ENCODE peak calls at places on chromosomes 4 and X, in ten cellular contexts. One of them, this sample, is unnamed.

GRCh38 chr4:112141366-112142138 is 3.7 kb upstream of the FAM241A start:
- DNase-seq in lower leg skin: no peak
- DNase-seq in MM.1S: no peak
- DNase-seq in choroid plexus epithelial cell: no peak
- DNase-seq in fibroblast of pulmonary artery: peak
- DNase-seq in HCT116: no peak
- DNase-seq in thoracic aorta: no peak
- DNase-seq in OCI-LY7: no peak
- DNase-seq in bronchial epithelial cell: no peak
- DNase-seq in heart left ventricle: no peak
- DNase-seq in this sample: no peak

GRCh38 chr4:88008133-88008621 is 742 bp downstream of the PKD2 start:
- DNase-seq in heart left ventricle: peak
- DNase-seq in thoracic aorta: no peak
- DNase-seq in fibroblast of pulmonary artery: peak
- DNase-seq in HCT116: no peak
- DNase-seq in OCI-LY7: peak
- DNase-seq in choroid plexus epithelial cell: peak
- DNase-seq in bronchial epithelial cell: no peak
- DNase-seq in lower leg skin: no peak
- DNase-seq in MM.1S: peak
- DNase-seq in this sample: peak

GRCh38 chr4:100075486-100076270 is 114.6 kb downstream of the DDIT4L start:
- DNase-seq in fibroblast of pulmonary artery: no peak
- DNase-seq in bronchial epithelial cell: no peak
- DNase-seq in heart left ventricle: no peak
- DNase-seq in HCT116: no peak
- DNase-seq in OCI-LY7: no peak
- DNase-seq in lower leg skin: peak
- DNase-seq in MM.1S: no peak
- DNase-seq in thoracic aorta: no peak
- DNase-seq in choroid plexus epithelial cell: no peak
- DNase-seq in this sample: no peak

GRCh38 chrX:101803451-101803850 is 128.4 kb downstream of the ZMAT1 start:
- DNase-seq in choroid plexus epithelial cell: peak
- DNase-seq in HCT116: no peak
- DNase-seq in heart left ventricle: no peak
- DNase-seq in OCI-LY7: no peak
- DNase-seq in MM.1S: peak
- DNase-seq in bronchial epithelial cell: peak
- DNase-seq in thoracic aorta: no peak
- DNase-seq in fibroblast of pulmonary artery: peak
- DNase-seq in lower leg skin: no peak
- DNase-seq in this sample: no peak

GRCh38 chrX:31099536-31100090 is 27.8 kb upstream of the FTHL17 start:
- DNase-seq in MM.1S: no peak
- DNase-seq in HCT116: no peak
- DNase-seq in heart left ventricle: no peak
- DNase-seq in fibroblast of pulmonary artery: peak
- DNase-seq in lower leg skin: no peak
- DNase-seq in bronchial epithelial cell: peak
- DNase-seq in choroid plexus epithelial cell: no peak
- DNase-seq in thoracic aorta: no peak
- DNase-seq in OCI-LY7: no peak
- DNase-seq in this sample: peak

GRCh38 chrX:38864165-38864564 is 62.9 kb downstream of the MID1IP1 start:
- DNase-seq in bronchial epithelial cell: no peak
- DNase-seq in heart left ventricle: no peak
- DNase-seq in thoracic aorta: no peak
- DNase-seq in lower leg skin: no peak
- DNase-seq in choroid plexus epithelial cell: peak
- DNase-seq in MM.1S: no peak
- DNase-seq in OCI-LY7: no peak
- DNase-seq in fibroblast of pulmonary artery: peak
- DNase-seq in HCT116: no peak
- DNase-seq in this sample: no peak

GRCh38 chrX:67500617-67501016 is 43.2 kb upstream of the AR start:
- DNase-seq in MM.1S: no peak
- DNase-seq in choroid plexus epithelial cell: no peak
- DNase-seq in heart left ventricle: no peak
- DNase-seq in OCI-LY7: no peak
- DNase-seq in HCT116: no peak
- DNase-seq in thoracic aorta: no peak
- DNase-seq in bronchial epithelial cell: no peak
- DNase-seq in fibroblast of pulmonary artery: no peak
- DNase-seq in lower leg skin: no peak
- DNase-seq in this sample: no peak

GRCh38 chr4:53490965-53491622 is 100.2 kb downstream of the LNX1 start:
- DNase-seq in choroid plexus epithelial cell: peak
- DNase-seq in bronchial epithelial cell: peak
- DNase-seq in MM.1S: peak
- DNase-seq in lower leg skin: peak
- DNase-seq in thoracic aorta: no peak
- DNase-seq in heart left ventricle: peak
- DNase-seq in HCT116: peak
- DNase-seq in OCI-LY7: peak
- DNase-seq in fibroblast of pulmonary artery: peak
- DNase-seq in this sample: peak

GRCh38 chrX:74104356-74105065 is 199.5 kb upstream of the ZCCHC13 start:
- DNase-seq in thoracic aorta: no peak
- DNase-seq in choroid plexus epithelial cell: peak
- DNase-seq in heart left ventricle: no peak
- DNase-seq in HCT116: peak
- DNase-seq in MM.1S: no peak
- DNase-seq in fibroblast of pulmonary artery: no peak
- DNase-seq in OCI-LY7: no peak
- DNase-seq in lower leg skin: no peak
- DNase-seq in bronchial epithelial cell: peak
- DNase-seq in this sample: no peak

GRCh38 chrX:136711147-136711546 is 63.2 kb downstream of the CD40LG start:
- DNase-seq in OCI-LY7: peak
- DNase-seq in HCT116: no peak
- DNase-seq in fibroblast of pulmonary artery: peak
- DNase-seq in thoracic aorta: no peak
- DNase-seq in bronchial epithelial cell: peak
- DNase-seq in MM.1S: peak
- DNase-seq in lower leg skin: no peak
- DNase-seq in heart left ventricle: peak
- DNase-seq in choroid plexus epithelial cell: peak
- DNase-seq in this sample: no peak

GRCh38 chrX:72545990-72546389 is 26.7 kb downstream of the HDAC8 start:
- DNase-seq in heart left ventricle: no peak
- DNase-seq in MM.1S: no peak
- DNase-seq in HCT116: no peak
- DNase-seq in OCI-LY7: no peak
- DNase-seq in choroid plexus epithelial cell: peak
- DNase-seq in bronchial epithelial cell: no peak
- DNase-seq in lower leg skin: no peak
- DNase-seq in fibroblast of pulmonary artery: peak
- DNase-seq in thoracic aorta: no peak
- DNase-seq in this sample: no peak

GRCh38 chrX:110204986-110205385 is 112.9 kb downstream of the AMMECR1 start:
- DNase-seq in lower leg skin: no peak
- DNase-seq in bronchial epithelial cell: peak
- DNase-seq in fibroblast of pulmonary artery: peak
- DNase-seq in choroid plexus epithelial cell: peak
- DNase-seq in HCT116: no peak
- DNase-seq in OCI-LY7: no peak
- DNase-seq in MM.1S: no peak
- DNase-seq in heart left ventricle: no peak
- DNase-seq in thoracic aorta: no peak
- DNase-seq in this sample: no peak

GRCh38 chrX:72269671-72270251 is 7.3 kb downstream of the RPS4X start:
- DNase-seq in fibroblast of pulmonary artery: peak
- DNase-seq in OCI-LY7: no peak
- DNase-seq in choroid plexus epithelial cell: peak
- DNase-seq in HCT116: no peak
- DNase-seq in bronchial epithelial cell: peak
- DNase-seq in heart left ventricle: no peak
- DNase-seq in MM.1S: no peak
- DNase-seq in lower leg skin: no peak
- DNase-seq in thoracic aorta: peak
- DNase-seq in this sample: no peak

GRCh38 chr4:14168919-14169318 is 541.4 kb upstream of the BOD1L1 start:
- DNase-seq in HCT116: no peak
- DNase-seq in lower leg skin: peak
- DNase-seq in choroid plexus epithelial cell: peak
- DNase-seq in heart left ventricle: peak
- DNase-seq in bronchial epithelial cell: peak
- DNase-seq in fibroblast of pulmonary artery: peak
- DNase-seq in MM.1S: no peak
- DNase-seq in thoracic aorta: no peak
- DNase-seq in OCI-LY7: no peak
- DNase-seq in this sample: no peak

GRCh38 chr4:151266542-151266941 is 10.4 kb upstream of the PRSS48 start:
- DNase-seq in thoracic aorta: no peak
- DNase-seq in OCI-LY7: no peak
- DNase-seq in heart left ventricle: no peak
- DNase-seq in lower leg skin: no peak
- DNase-seq in bronchial epithelial cell: peak
- DNase-seq in fibroblast of pulmonary artery: peak
- DNase-seq in MM.1S: no peak
- DNase-seq in choroid plexus epithelial cell: peak
- DNase-seq in HCT116: no peak
- DNase-seq in this sample: no peak

GRCh38 chr4:44493924-44494323 is 45.3 kb upstream of the KCTD8 start:
- DNase-seq in fibroblast of pulmonary artery: peak
- DNase-seq in thoracic aorta: no peak
- DNase-seq in heart left ventricle: no peak
- DNase-seq in OCI-LY7: peak
- DNase-seq in MM.1S: peak
- DNase-seq in choroid plexus epithelial cell: peak
- DNase-seq in bronchial epithelial cell: peak
- DNase-seq in lower leg skin: no peak
- DNase-seq in HCT116: no peak
- DNase-seq in this sample: peak
- TF ChIP-seq CTCF in fibroblast of pulmonary artery: peak
- TF ChIP-seq CTCF in thoracic aorta: no peak
- TF ChIP-seq CTCF in heart left ventricle: peak
- TF ChIP-seq CTCF in OCI-LY7: peak
- TF ChIP-seq CTCF in MM.1S: peak
- TF ChIP-seq CTCF in choroid plexus epithelial cell: peak
- TF ChIP-seq CTCF in bronchial epithelial cell: peak
- TF ChIP-seq CTCF in lower leg skin: no peak
- TF ChIP-seq CTCF in HCT116: peak
- TF ChIP-seq CTCF in this sample: peak

DNA sequence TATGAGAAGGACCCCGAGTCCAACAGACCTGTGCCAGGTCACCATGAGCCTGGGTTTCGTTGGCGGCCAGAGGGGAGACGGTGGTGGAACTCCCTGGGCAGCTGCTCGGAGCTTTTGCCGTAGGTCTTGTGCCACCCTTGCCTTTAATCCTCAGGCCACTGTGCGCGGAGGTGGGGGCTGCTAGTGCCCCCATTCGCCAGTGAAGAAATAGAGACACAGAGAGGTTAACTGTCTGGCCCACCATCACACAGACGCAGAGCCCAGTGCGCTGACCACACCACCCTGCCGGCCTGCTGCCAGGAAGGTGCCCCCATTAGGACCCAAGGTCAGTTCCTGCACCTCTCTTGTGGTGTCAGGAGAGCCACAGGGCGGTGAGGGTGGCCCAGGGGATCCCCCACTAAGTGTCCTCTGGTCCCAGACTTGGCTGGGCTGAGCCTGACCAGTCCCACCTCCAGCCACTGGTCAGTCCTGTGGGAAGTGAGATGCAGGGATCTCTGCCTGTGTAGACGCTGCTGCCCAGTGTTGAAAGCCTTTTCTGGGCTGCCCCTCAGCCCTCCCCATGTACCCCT is 28.3 kb upstream of the HTRA3 start:
- DNase-seq in fibroblast of pulmonary artery: no peak
- DNase-seq in HCT116: no peak
- DNase-seq in MM.1S: no peak
- DNase-seq in OCI-LY7: no peak
- DNase-seq in thoracic aorta: no peak
- DNase-seq in choroid plexus epithelial cell: no peak
- DNase-seq in bronchial epithelial cell: no peak
- DNase-seq in heart left ventricle: no peak
- DNase-seq in lower leg skin: no peak
- DNase-seq in this sample: no peak
- TF ChIP-seq CTCF in fibroblast of pulmonary artery: no peak
- TF ChIP-seq CTCF in HCT116: no peak
- TF ChIP-seq CTCF in MM.1S: no peak
- TF ChIP-seq CTCF in OCI-LY7: no peak
- TF ChIP-seq CTCF in thoracic aorta: no peak
- TF ChIP-seq CTCF in choroid plexus epithelial cell: no peak
- TF ChIP-seq CTCF in bronchial epithelial cell: no peak
- TF ChIP-seq CTCF in heart left ventricle: no peak
- TF ChIP-seq CTCF in lower leg skin: no peak
- TF ChIP-seq CTCF in this sample: no peak

GRCh38 chr4:7194251-7195137 is 2.2 kb downstream of the SORCS2 start:
- DNase-seq in HCT116: no peak
- DNase-seq in fibroblast of pulmonary artery: peak
- DNase-seq in choroid plexus epithelial cell: peak
- DNase-seq in heart left ventricle: no peak
- DNase-seq in bronchial epithelial cell: no peak
- DNase-seq in OCI-LY7: peak
- DNase-seq in lower leg skin: no peak
- DNase-seq in MM.1S: no peak
- DNase-seq in thoracic aorta: no peak
- DNase-seq in this sample: no peak
- TF ChIP-seq CTCF in HCT116: peak
- TF ChIP-seq CTCF in fibroblast of pulmonary artery: peak
- TF ChIP-seq CTCF in choroid plexus epithelial cell: peak
- TF ChIP-seq CTCF in heart left ventricle: peak
- TF ChIP-seq CTCF in bronchial epithelial cell: peak
- TF ChIP-seq CTCF in OCI-LY7: peak
- TF ChIP-seq CTCF in lower leg skin: no peak
- TF ChIP-seq CTCF in MM.1S: peak
- TF ChIP-seq CTCF in thoracic aorta: no peak
- TF ChIP-seq CTCF in this sample: no peak

GRCh38 chr4:27720010-27720766 is 859.5 kb downstream of the STIM2 start:
- DNase-seq in HCT116: no peak
- DNase-seq in thoracic aorta: no peak
- DNase-seq in OCI-LY7: no peak
- DNase-seq in MM.1S: peak
- DNase-seq in choroid plexus epithelial cell: no peak
- DNase-seq in fibroblast of pulmonary artery: no peak
- DNase-seq in bronchial epithelial cell: no peak
- DNase-seq in heart left ventricle: no peak
- DNase-seq in lower leg skin: no peak
- DNase-seq in this sample: no peak

GRCh38 chr4:27714073-27714472 is 853.4 kb downstream of the STIM2 start:
- DNase-seq in bronchial epithelial cell: peak
- DNase-seq in fibroblast of pulmonary artery: no peak
- DNase-seq in heart left ventricle: no peak
- DNase-seq in thoracic aorta: no peak
- DNase-seq in MM.1S: no peak
- DNase-seq in lower leg skin: no peak
- DNase-seq in HCT116: no peak
- DNase-seq in choroid plexus epithelial cell: no peak
- DNase-seq in OCI-LY7: no peak
- DNase-seq in this sample: no peak

GRCh38 chr4:27721193-27721592 is 860.6 kb downstream of the STIM2 start:
- DNase-seq in MM.1S: no peak
- DNase-seq in heart left ventricle: no peak
- DNase-seq in OCI-LY7: no peak
- DNase-seq in thoracic aorta: no peak
- DNase-seq in bronchial epithelial cell: no peak
- DNase-seq in lower leg skin: no peak
- DNase-seq in choroid plexus epithelial cell: no peak
- DNase-seq in HCT116: no peak
- DNase-seq in fibroblast of pulmonary artery: no peak
- DNase-seq in this sample: no peak

GRCh38 chr4:27711041-27711440 is 850.4 kb downstream of the STIM2 start:
- DNase-seq in HCT116: no peak
- DNase-seq in MM.1S: no peak
- DNase-seq in fibroblast of pulmonary artery: no peak
- DNase-seq in choroid plexus epithelial cell: no peak
- DNase-seq in thoracic aorta: no peak
- DNase-seq in bronchial epithelial cell: no peak
- DNase-seq in heart left ventricle: no peak
- DNase-seq in lower leg skin: no peak
- DNase-seq in OCI-LY7: no peak
- DNase-seq in this sample: no peak

GRCh38 chr4:27716693-27717505 is 856.3 kb downstream of the STIM2 start:
- DNase-seq in OCI-LY7: no peak
- DNase-seq in bronchial epithelial cell: no peak
- DNase-seq in lower leg skin: no peak
- DNase-seq in heart left ventricle: no peak
- DNase-seq in HCT116: no peak
- DNase-seq in thoracic aorta: no peak
- DNase-seq in MM.1S: no peak
- DNase-seq in fibroblast of pulmonary artery: no peak
- DNase-seq in choroid plexus epithelial cell: no peak
- DNase-seq in this sample: no peak
- TF ChIP-seq CTCF in OCI-LY7: no peak
- TF ChIP-seq CTCF in bronchial epithelial cell: no peak
- TF ChIP-seq CTCF in lower leg skin: no peak
- TF ChIP-seq CTCF in heart left ventricle: no peak
- TF ChIP-seq CTCF in HCT116: no peak
- TF ChIP-seq CTCF in thoracic aorta: no peak
- TF ChIP-seq CTCF in MM.1S: no peak
- TF ChIP-seq CTCF in fibroblast of pulmonary artery: no peak
- TF ChIP-seq CTCF in choroid plexus epithelial cell: no peak
- TF ChIP-seq CTCF in this sample: no peak

This sample was measured in GM13976.